ENCODE peak calls at places on chromosomes 7 and 10, in nine cellular contexts. M is endodermal cell, C is lower lobe of right lung, Z is transverse colon, Q is left ventricle myocardium inferior, W is prostate gland, P is brain microvascular endothelial cell, I is cardiac muscle cell, R is glutamatergic neuron. J is an unnamed sample.
A peak's percentile ranks its signal among the peaks of the same experiment; 100 is the strongest.

GRCh38 chr7:5339949-5340348 is 57.2 kb downstream of the SLC29A4 start:
- DNase-seq in I (no peak), M (no peak), Z (no peak), C (no peak), R (no peak), W (no peak), Q (no peak), P (no peak), J (no peak)

GRCh38 chr7:116601426-116601825 is 70.6 kb upstream of the MET start:
- DNase-seq in C (no peak), I (no peak), P (no peak), Q (no peak), M (no peak), R (no peak), Z (no peak), W (no peak), J (no peak)

GRCh38 chr7:75966209-75966961 is 28.0 kb downstream of the TMEM120A start:
- DNase-seq in R (peak; percentile 71), I (no peak), C (no peak), W (no peak), P (no peak), Q (peak; percentile 66), M (no peak), Z (no peak), J (no peak)

GRCh38 chr7:18471476-18472160 is 23.9 kb upstream of the HDAC9 start:
- DNase-seq in R (no peak), Z (no peak), M (no peak), Q (no peak), I (no peak), C (no peak), P (no peak), W (no peak), J (no peak)

GRCh38 chr7:86939197-86939814 is 120.1 kb downstream of the ELAPOR2 start:
- DNase-seq in C (no peak), I (peak; percentile 71), Z (peak; percentile 37), Q (no peak), P (peak; percentile 68), R (no peak), W (peak; percentile 64), M (peak; percentile 78), J (peak; percentile 39)

GRCh38 chr10:15083674-15084501 is 4.7 kb downstream of the ACBD7 start:
- DNase-seq in Z (no peak), M (no peak), P (no peak), R (no peak), I (no peak), W (no peak), Q (no peak), C (no peak), J (no peak)

GRCh38 chr10:43086321-43086942 is 9.6 kb downstream of the RET start:
- DNase-seq in M (no peak), W (no peak), C (no peak), I (no peak), P (no peak), R (no peak), Z (no peak), Q (no peak), J (no peak)

GRCh38 chr7:5283421-5284303 is 919 bp downstream of the SLC29A4 start:
- DNase-seq in W (no peak), Z (no peak), C (no peak), I (no peak), Q (no peak), M (no peak), R (peak; percentile 58), P (no peak), J (peak; percentile 59)

GRCh38 chr10:11345224-11346054 is 266.0 kb downstream of the USP6NL start:
- DNase-seq in C (peak; percentile 65), Q (no peak), Z (peak; percentile 36), W (peak; percentile 58), P (no peak), M (peak; percentile 82), I (no peak), R (no peak), J (no peak)

GRCh38 chr10:97593423-97593822 is 3.9 kb downstream of the C10orf62 start:
- DNase-seq in M (no peak), R (no peak), I (no peak), Z (no peak), W (no peak), C (no peak), P (peak; percentile 5), Q (no peak), J (no peak)

GRCh38 chr7:96287168-96287567 is 34.7 kb downstream of the SLC25A13 start:
- DNase-seq in R (no peak), M (no peak), Z (no peak), P (no peak), W (no peak), Q (no peak), C (no peak), I (no peak), J (no peak)

GRCh38 chr10:71395621-71396020 is 1.1 kb upstream of the CDH23 start:
- DNase-seq in W (no peak), P (no peak), R (no peak), C (no peak), Z (no peak), I (no peak), Q (no peak), M (peak; percentile 52), J (no peak)
- TF ChIP-seq CTCF in W (no peak), P (peak; percentile 28), R (peak; percentile 43), C (no peak), Z (no peak), I (no peak), Q (no peak), M (no peak), J (no peak)

GRCh38 chr10:80894797-80895467 is 357.2 kb downstream of the SH2D4B start:
- DNase-seq in C (no peak), Q (no peak), I (no peak), P (no peak), Z (no peak), W (no peak), M (peak; percentile 75), R (no peak), J (no peak)

GRCh38 chr10:80894339-80894791 is 356.7 kb downstream of the SH2D4B start:
- DNase-seq in Z (no peak), P (no peak), W (no peak), R (no peak), M (no peak), C (no peak), I (no peak), Q (no peak), J (no peak)

GRCh38 chr10:80896959-80897358 is 359.3 kb downstream of the SH2D4B start:
- DNase-seq in C (no peak), I (no peak), Q (no peak), R (no peak), Z (no peak), M (no peak), P (no peak), W (no peak), J (no peak)

GRCh38 chr10:80893256-80893655 is 355.6 kb downstream of the SH2D4B start:
- DNase-seq in Z (no peak), C (no peak), I (no peak), P (no peak), Q (no peak), M (no peak), W (no peak), R (no peak), J (no peak)

DNA sequence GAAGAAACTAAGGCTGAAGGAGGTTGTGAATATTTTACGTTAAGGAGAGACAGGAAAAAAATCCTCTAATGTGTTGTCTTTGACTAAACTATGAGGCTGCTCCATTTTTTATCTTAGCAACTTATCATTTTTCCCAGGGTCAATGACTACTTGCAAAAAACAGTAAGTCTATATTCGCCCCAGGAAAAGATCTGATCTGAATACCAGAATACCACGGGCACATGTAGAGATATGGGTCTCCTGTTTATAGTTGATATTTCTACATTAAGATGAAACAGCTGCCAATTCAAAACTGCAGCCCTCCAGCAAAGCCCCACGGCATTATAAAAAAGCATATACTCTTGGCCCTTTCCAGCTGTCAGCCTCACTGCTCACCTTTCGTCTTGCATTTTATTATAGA is 358.4 kb downstream of the SH2D4B start:
- DNase-seq in R (no peak), P (no peak), M (no peak), I (no peak), Z (no peak), C (no peak), Q (no peak), W (no peak), J (no peak)
- TF ChIP-seq CTCF in R (no peak), P (no peak), M (no peak), I (no peak), Z (no peak), C (no peak), Q (no peak), W (no peak), J (no peak)

GRCh38 chr7:155002411-155003214 is at the start of gene PAXIP1:
- DNase-seq in R (peak; percentile 75), Z (peak; percentile 49), W (peak; percentile 15), Q (peak; percentile 45), P (no peak), M (peak; percentile 79), I (peak; percentile 87), C (peak; percentile 62), J (peak; percentile 75)

GRCh38 chr7:155003215-155003999 is 483 bp upstream of the PAXIP1 start:
- DNase-seq in M (peak; percentile 89), Q (peak; percentile 80), Z (peak; percentile 84), C (peak; percentile 84), P (peak; percentile 43), W (peak; percentile 64), I (peak; percentile 90), R (peak; percentile 85), J (peak; percentile 82)

GRCh38 chr7:155011081-155011480 is 8.2 kb upstream of the PAXIP1 start:
- DNase-seq in C (no peak), P (no peak), M (no peak), R (no peak), W (no peak), I (no peak), Q (no peak), Z (no peak), J (no peak)

GRCh38 chr7:155009570-155010157 is 6.7 kb upstream of the PAXIP1 start:
- DNase-seq in W (no peak), P (no peak), C (no peak), Q (no peak), Z (no peak), I (no peak), M (peak; percentile 77), R (no peak), J (no peak)

GRCh38 chr7:155007947-155008346 is 5.0 kb upstream of the PAXIP1 start:
- DNase-seq in R (peak; percentile 48), C (no peak), M (peak; percentile 81), Q (no peak), I (peak; percentile 30), P (no peak), Z (no peak), W (no peak), J (no peak)
- TF ChIP-seq CTCF in R (no peak), C (peak; percentile 26), M (peak; percentile 84), Q (peak; percentile 45), I (peak; percentile 34), P (peak; percentile 70), Z (no peak), W (no peak), J (peak; percentile 30)

DNA sequence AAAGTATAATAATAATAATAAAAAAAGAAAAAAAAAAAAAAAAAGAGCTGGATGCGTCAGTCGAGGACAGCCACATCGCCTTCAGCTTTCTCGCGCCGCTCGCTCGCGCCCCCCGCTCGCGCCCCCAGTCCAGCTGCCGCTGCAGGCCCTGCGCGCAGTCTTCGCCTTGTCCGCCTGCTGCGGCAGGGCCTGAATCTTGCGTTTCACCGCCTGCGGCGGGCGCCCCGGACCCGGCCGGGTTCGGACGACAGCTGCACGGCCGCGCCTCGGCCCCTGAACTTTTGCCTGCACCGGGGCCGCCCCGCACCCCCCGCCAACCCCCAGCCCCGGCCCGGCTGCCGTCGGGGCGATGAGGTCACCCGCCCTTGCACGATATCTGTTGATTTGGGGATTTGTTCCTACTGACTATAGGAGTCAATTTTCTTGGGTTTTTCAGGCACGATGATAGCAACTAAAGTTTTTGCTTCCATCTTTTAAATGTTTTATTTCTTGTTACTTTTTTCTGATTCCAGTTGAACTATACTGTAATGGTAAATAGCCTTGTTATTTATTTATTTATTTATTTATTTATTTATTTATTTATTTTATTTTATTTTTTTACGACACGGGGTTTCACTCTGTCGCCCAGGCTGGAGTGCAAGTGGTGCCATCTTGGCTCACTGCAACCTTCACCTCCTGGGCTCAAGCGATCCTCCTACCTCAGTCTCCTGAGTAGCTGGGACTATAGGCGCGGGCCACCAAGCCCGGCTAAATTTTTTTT is 33.5 kb upstream of the CPN1 start:
- DNase-seq in W (no peak), Z (no peak), P (no peak), I (peak; percentile 3), Q (no peak), C (no peak), M (no peak), R (peak; percentile 39), J (no peak)
- TF ChIP-seq CTCF in W (no peak), Z (no peak), P (no peak), I (no peak), Q (no peak), C (no peak), M (no peak), R (no peak), J (no peak)